ENCODE peak calls at places on chromosomes 13 and 19, in six cellular contexts. F, E, J, H, D and S are unnamed samples.

GRCh38 chr19:55440411-55441105 is 2.5 kb downstream of the SHISA7 start:
- DNase-seq in E (no peak), H (no peak), F (no peak), J (no peak), D (no peak), S (no peak)

GRCh38 chr13:70568571-70568970 is 460.3 kb upstream of the KLHL1 start:
- DNase-seq in F (peak; percentile 26), D (peak; percentile 1), H (no peak), E (no peak), J (no peak), S (no peak)

GRCh38 chr13:70613295-70613694 is 505.0 kb upstream of the KLHL1 start:
- DNase-seq in J (no peak), H (no peak), E (no peak), D (no peak), F (no peak), S (no peak)

GRCh38 chr13:20442370-20442769 is 83.3 kb downstream of the CRYL1 start:
- DNase-seq in F (no peak), H (no peak), E (no peak), J (no peak), D (no peak), S (no peak)

GRCh38 chr13:76773695-76774094 is 112.5 kb downstream of the KCTD12 start:
- DNase-seq in H (no peak), D (no peak), J (no peak), E (no peak), F (no peak), S (no peak)

GRCh38 chr19:20066861-20067260 is 10.9 kb upstream of the ZNF90 start:
- DNase-seq in E (no peak), F (no peak), H (no peak), D (no peak), J (no peak), S (no peak)

GRCh38 chr19:42239544-42240220 is 2.7 kb downstream of the GSK3A start:
- DNase-seq in J (no peak), D (no peak), F (no peak), H (no peak), E (no peak), S (no peak)

GRCh38 chr19:31154021-31154420 is 195.2 kb downstream of the TSHZ3 start:
- DNase-seq in D (no peak), H (no peak), J (no peak), F (peak; percentile 4), E (no peak), S (peak; percentile 76)

GRCh38 chr13:33472446-33472845 is 186.9 kb upstream of the STARD13 start:
- DNase-seq in J (no peak), E (no peak), H (no peak), D (no peak), F (no peak), S (no peak)

GRCh38 chr13:98327326-98328314 is 150.6 kb upstream of the RNF113B start:
- DNase-seq in D (no peak), J (peak; percentile 64), E (no peak), H (no peak), F (peak; percentile 78), S (no peak)

GRCh38 chr19:49469828-49470614 is 4.0 kb upstream of the FLT3LG start:
- DNase-seq in H (no peak), E (no peak), F (peak; percentile 32), D (no peak), J (no peak), S (no peak)

GRCh38 chr13:71610876-71611275 is 256.1 kb downstream of the DACH1 start:
- DNase-seq in H (no peak), E (no peak), J (no peak), D (no peak), F (no peak), S (no peak)

GRCh38 chr13:25232937-25233515 is 54.3 kb downstream of the MTMR6 start:
- DNase-seq in J (no peak), H (no peak), E (no peak), D (peak; percentile 13), F (peak; percentile 21), S (no peak)

GRCh38 chr19:2556221-2557092 is 80.5 kb downstream of the GADD45B start:
- DNase-seq in J (no peak), H (no peak), D (no peak), F (no peak), E (no peak), S (no peak)

GRCh38 chr13:97944396-97945029 is 9.0 kb upstream of the IPO5 start:
- DNase-seq in F (peak; percentile 62), E (no peak), J (no peak), D (no peak), H (no peak), S (no peak)

GRCh38 chr13:73109969-73110368 is 51.2 kb downstream of the KLF5 start:
- DNase-seq in J (no peak), E (no peak), D (no peak), H (no peak), F (no peak), S (no peak)

GRCh38 chr19:13835791-13836723 is 40.8 kb downstream of the ZSWIM4 start:
- DNase-seq in D (no peak), J (peak; percentile 60), H (no peak), E (no peak), F (no peak), S (no peak)

GRCh38 chr13:51804295-51805172 is 571 bp upstream of the DHRS12 start:
- DNase-seq in D (no peak), E (peak; percentile 70), F (no peak), J (peak; percentile 43), H (peak; percentile 59), S (no peak)

GRCh38 chr13:42486711-42487198 is 87.2 kb upstream of the TNFSF11 start:
- DNase-seq in E (no peak), F (peak; percentile 71), D (peak; percentile 17), J (no peak), H (no peak), S (no peak)

GRCh38 chr19:54463531-54464043 is at the start of gene LENG9:
- DNase-seq in F (peak; percentile 97), D (peak; percentile 91), H (peak; percentile 99), E (peak; percentile 95), J (peak; percentile 95), S (peak; percentile 100)

GRCh38 chr13:101949681-101950080 is 452.2 kb downstream of the FGF14 start:
- DNase-seq in J (no peak), D (no peak), F (no peak), E (no peak), H (no peak), S (no peak)

GRCh38 chr13:47457631-47458030 is 543.4 kb downstream of the SUCLA2 start:
- DNase-seq in J (no peak), D (no peak), F (peak; percentile 49), E (no peak), H (no peak), S (no peak)

GRCh38 chr19:34145741-34146202 is 26.5 kb upstream of the LSM14A start:
- DNase-seq in D (peak; percentile 73), H (peak; percentile 47), F (peak; percentile 56), J (peak; percentile 23), E (peak; percentile 42), S (no peak)

DNA sequence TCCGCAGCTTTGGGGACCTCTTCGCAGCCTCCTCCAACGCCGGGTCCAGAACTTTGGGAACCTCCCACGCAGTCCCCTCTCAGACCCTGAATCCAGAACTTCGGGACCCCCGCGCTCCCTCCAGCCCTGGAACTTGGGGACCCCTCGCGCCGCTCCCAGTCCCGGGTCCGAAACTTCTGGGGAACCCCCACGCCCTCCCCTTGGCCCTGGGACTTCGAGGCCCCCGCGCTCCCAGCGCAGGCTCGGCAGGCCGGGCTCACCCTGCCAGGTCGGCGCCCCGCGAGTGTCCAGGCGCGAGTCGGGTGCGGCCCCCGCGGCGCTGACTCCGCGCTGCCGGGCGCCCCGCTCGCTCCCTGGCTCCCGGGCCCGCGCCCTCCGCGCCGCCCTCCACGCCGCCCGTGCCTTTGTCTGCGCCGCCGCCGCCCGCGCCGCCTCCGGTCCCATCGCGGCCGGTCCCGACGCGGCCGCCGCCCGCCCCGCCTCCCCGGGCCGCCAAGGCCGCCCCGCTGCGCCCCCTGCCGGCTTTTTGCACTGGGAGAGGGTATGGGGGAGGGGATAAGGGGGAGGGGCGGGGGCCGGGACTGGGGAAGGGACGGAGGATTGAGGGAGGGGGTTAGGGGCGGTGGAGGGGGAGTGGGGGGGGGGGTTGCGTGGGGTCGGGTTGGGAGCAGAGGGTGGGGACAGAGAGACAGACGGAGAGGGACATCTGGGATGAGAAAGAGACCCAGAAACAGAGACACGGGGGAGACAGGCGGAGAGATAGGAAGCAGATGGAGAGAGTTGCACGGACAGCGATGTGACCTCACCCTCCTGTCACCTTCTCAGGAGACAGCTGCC is at the start of gene HOMER3:
- DNase-seq in H (peak; percentile 82), J (peak; percentile 76), E (peak; percentile 91), F (peak; percentile 39), D (peak; percentile 79), S (peak; percentile 96)
- TF ChIP-seq CTCF in H (no peak), J (peak; percentile 66), E (no peak), F (peak; percentile 48), D (peak; percentile 53), S (no peak)

DNA sequence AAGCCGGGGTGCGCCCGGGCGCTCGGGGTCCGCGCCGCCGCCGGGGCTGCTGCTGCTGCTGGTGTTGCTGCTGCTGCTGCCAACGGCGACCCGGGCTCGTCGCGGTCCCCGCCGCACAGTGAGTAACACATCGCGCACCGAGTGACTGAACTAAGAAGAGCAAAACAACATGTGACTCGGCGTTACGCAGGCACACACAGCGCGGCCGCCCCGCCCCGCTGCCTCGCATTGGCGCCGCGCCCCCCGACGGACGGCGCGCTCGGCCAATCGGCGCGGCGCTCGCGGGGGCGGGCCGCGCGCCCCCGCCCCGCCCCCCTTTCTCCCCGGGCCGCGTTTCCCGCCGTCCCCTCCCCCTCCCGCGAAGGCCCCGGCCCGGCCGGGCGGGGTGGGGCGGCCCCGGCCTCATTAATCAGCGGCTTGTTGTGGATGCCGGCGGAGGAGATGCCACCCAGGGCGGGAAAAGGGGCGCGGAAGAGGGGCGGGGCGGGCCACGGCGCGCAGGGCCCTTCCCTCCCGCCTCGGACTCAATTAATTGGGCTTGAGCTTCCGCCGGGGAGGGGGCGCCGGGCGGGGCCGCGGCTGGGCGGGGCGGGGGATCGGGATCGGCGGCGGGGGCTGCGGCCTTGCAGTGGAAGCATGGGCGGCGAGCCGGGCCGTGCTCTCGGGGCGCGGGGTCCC is at the start of gene IRS2:
- DNase-seq in E (peak; percentile 94), J (peak; percentile 96), H (peak; percentile 91), D (peak; percentile 54), F (peak; percentile 90), S (peak; percentile 99)
- TF ChIP-seq POLR2A in E (peak; percentile 89), J (peak; percentile 96), H (peak; percentile 96), D (peak; percentile 98), F (peak; percentile 96), S (peak; percentile 98)

GRCh38 chr19:11587973-11588631 is 9.2 kb upstream of the ZNF627 start:
- DNase-seq in F (no peak), J (no peak), H (no peak), E (no peak), D (no peak), S (no peak)
- TF ChIP-seq CTCF in F (no peak), J (no peak), H (no peak), E (no peak), D (no peak), S (no peak)

GRCh38 chr19:4909897-4910593 is 744 bp downstream of the UHRF1 start:
- DNase-seq in E (peak; percentile 91), F (peak; percentile 79), H (peak; percentile 88), J (peak; percentile 93), D (peak; percentile 85), S (peak; percentile 87)

GRCh38 chr19:4913996-4914735 is 4.9 kb downstream of the UHRF1 start:
- DNase-seq in J (no peak), F (peak; percentile 18), E (no peak), D (no peak), H (no peak), S (no peak)

GRCh38 chr19:4910594-4911273 is 1.4 kb downstream of the UHRF1 start:
- DNase-seq in F (peak; percentile 64), H (no peak), E (no peak), D (no peak), J (no peak), S (no peak)

GRCh38 chr19:4911314-4911713 is 2.0 kb downstream of the UHRF1 start:
- DNase-seq in H (no peak), D (no peak), J (no peak), E (no peak), F (peak; percentile 25), S (no peak)

GRCh38 chr19:4911786-4912672 is 2.7 kb downstream of the UHRF1 start:
- DNase-seq in D (peak; percentile 90), F (peak; percentile 100), E (peak; percentile 60), J (peak; percentile 51), H (peak; percentile 49), S (peak; percentile 93)
- TF ChIP-seq POLR2A in D (no peak), F (peak; percentile 46), E (no peak), J (no peak), H (no peak), S (no peak)